ENCODE peak calls at places on chromosome 16, in six cellular contexts. F is activated CD8-positive, alpha-beta memory T cell treated with anti-CD3 and anti-CD28 coated beads for 4 hours; W is IMR-90; I is neural crest cell; Y is skeletal muscle cell; V is activated CD8-positive, alpha-beta T cell treated with anti-CD3 and anti-CD28 coated beads for 36 hours. N is an unnamed sample.

GRCh38 chr16:85910854-85911247 is 11.9 kb downstream of the IRF8 start:
- DNase-seq in F (no peak), W (no peak), I (no peak), Y (no peak), V (no peak), N (no peak)

GRCh38 chr16:67170168-67170947 is at the start of gene NOL3:
- DNase-seq in F (no peak), W (peak; percentile 76), I (peak; percentile 48), Y (peak; percentile 78), V (peak; percentile 89), N (no peak)

GRCh38 chr16:55825115-55825728 is 7.7 kb downstream of the CES1 start:
- DNase-seq in F (no peak), W (no peak), I (no peak), Y (no peak), V (no peak), N (no peak)

GRCh38 chr16:280552-280951 is at the start of gene ARHGDIG:
- DNase-seq in F (no peak), W (no peak), I (no peak), Y (no peak), V (no peak), N (no peak)

GRCh38 chr16:28084209-28084608 is 20.7 kb upstream of the GSG1L start:
- DNase-seq in F (no peak), W (no peak), I (no peak), Y (no peak), V (no peak), N (no peak)

GRCh38 chr16:11139624-11140375 is 116.2 kb downstream of the SOCS1 start:
- DNase-seq in F (no peak), W (no peak), I (no peak), Y (no peak), V (peak; percentile 78), N (no peak)

GRCh38 chr16:47716571-47716970 is 255.4 kb downstream of the PHKB start:
- DNase-seq in F (no peak), W (no peak), I (no peak), Y (no peak), V (no peak), N (no peak)

GRCh38 chr16:89360760-89361435 is 129.5 kb downstream of the ANKRD11 start:
- DNase-seq in F (peak; percentile 43), W (no peak), I (no peak), Y (no peak), V (peak; percentile 95), N (no peak)

GRCh38 chr16:15765880-15766279 is 90.9 kb downstream of the MYH11 start:
- DNase-seq in F (no peak), W (peak; percentile 39), I (peak; percentile 20), Y (no peak), V (peak; percentile 57), N (no peak)

GRCh38 chr16:10931977-10932632 is 10.2 kb downstream of the DEXI start:
- DNase-seq in F (no peak), W (no peak), I (no peak), Y (no peak), V (no peak), N (no peak)

GRCh38 chr16:81850197-81850944 is 71.3 kb downstream of the PLCG2 start:
- DNase-seq in F (no peak), W (no peak), I (no peak), Y (no peak), V (no peak), N (no peak)

GRCh38 chr16:84312783-84313382 is 18.2 kb downstream of the WFDC1 start:
- DNase-seq in F (no peak), W (no peak), I (no peak), Y (no peak), V (no peak), N (no peak)

GRCh38 chr16:12145918-12146317 is 169.4 kb downstream of the SNX29 start:
- DNase-seq in F (no peak), W (peak; percentile 59), I (no peak), Y (no peak), V (no peak), N (no peak)

GRCh38 chr16:56468800-56469199 is 17.4 kb downstream of the OGFOD1 start:
- DNase-seq in F (no peak), W (no peak), I (no peak), Y (no peak), V (no peak), N (no peak)

N was measured in AG04449.